ENCODE peak calls at places on chromosomes 2 and 18, in five cellular contexts. W is AG10803, K is psoas muscle, E is endothelial cell of umbilical vein, M is Peyer's patch. R is an unnamed sample.

GRCh38 chr2:27020337-27020948 is 12.3 kb upstream of the TMEM214 start:
- DNase-seq in W (no peak), K (peak), E (peak), M (no peak), R (no peak)

GRCh38 chr2:192067631-192068030 is 127.1 kb downstream of the TMEFF2 start:
- DNase-seq in W (no peak), K (no peak), E (no peak), M (no peak), R (no peak)

GRCh38 chr2:215517391-215517790 is 81.5 kb upstream of the FN1 start:
- DNase-seq in W (peak), K (no peak), E (no peak), M (no peak), R (no peak)

GRCh38 chr2:86703704-86704370 is 16.3 kb upstream of the RMND5A start:
- DNase-seq in W (peak), K (peak), E (no peak), M (peak), R (no peak)

GRCh38 chr2:113700186-113700841 is 56.1 kb downstream of the SLC35F5 start:
- DNase-seq in W (no peak), K (no peak), E (no peak), M (no peak), R (peak)

GRCh38 chr2:112728384-112729175 is 7.8 kb downstream of the NT5DC4 start:
- DNase-seq in W (no peak), K (no peak), E (no peak), M (no peak), R (no peak)

GRCh38 chr2:169717691-169718063 is 16.0 kb upstream of the KLHL23 start:
- DNase-seq in W (no peak), K (no peak), E (no peak), M (no peak), R (no peak)

GRCh38 chr18:35777042-35777441 is 195.4 kb upstream of the RMP24 start:
- DNase-seq in W (no peak), K (no peak), E (no peak), M (no peak), R (no peak)

GRCh38 chr18:39558658-39559057 is 1993.1 kb upstream of the CELF4 start:
- DNase-seq in W (peak), K (no peak), E (no peak), M (no peak), R (no peak)

GRCh38 chr2:40957508-40957907 is 505.6 kb upstream of the SLC8A1 start:
- DNase-seq in W (no peak), K (no peak), E (peak), M (no peak), R (no peak)

GRCh38 chr2:234679766-234680687 is 183.1 kb upstream of the ARL4C start:
- DNase-seq in W (peak), K (peak), E (peak), M (no peak), R (no peak)

GRCh38 chr2:58052978-58053377 is 6.4 kb downstream of the VRK2 start:
- DNase-seq in W (no peak), K (no peak), E (no peak), M (no peak), R (no peak)

GRCh38 chr2:27494944-27495554 is at the start of gene FNDC4:
- DNase-seq in W (peak), K (peak), E (peak), M (peak), R (no peak)

GRCh38 chr2:53087282-53087882 is 680.2 kb upstream of the CHAC2 start:
- DNase-seq in W (peak), K (no peak), E (peak), M (no peak), R (no peak)

GRCh38 chr2:181959508-181959907 is 26.1 kb upstream of the PPP1R1C start:
- DNase-seq in W (no peak), K (no peak), E (peak), M (no peak), R (no peak)

GRCh38 chr2:65298089-65298488 is 70.5 kb downstream of the ACTR2 start:
- DNase-seq in W (no peak), K (no peak), E (no peak), M (no peak), R (no peak)

GRCh38 chr18:54883816-54884604 is 55.7 kb downstream of the RAB27B start:
- DNase-seq in W (no peak), K (no peak), E (no peak), M (no peak), R (no peak)

GRCh38 chr18:67144342-67144741 is 372.2 kb downstream of the DSEL start:
- DNase-seq in W (no peak), K (no peak), E (no peak), M (no peak), R (no peak)

GRCh38 chr2:78845786-78846185 is 179.7 kb upstream of the REG3G start:
- DNase-seq in W (no peak), K (no peak), E (peak), M (no peak), R (no peak)

GRCh38 chr2:13581471-13581870 is 864.7 kb downstream of the TRIB2 start:
- DNase-seq in W (no peak), K (no peak), E (no peak), M (no peak), R (no peak)

GRCh38 chr18:75127143-75128021 is 81.6 kb downstream of the PTGR3 start:
- DNase-seq in W (no peak), K (no peak), E (no peak), M (peak), R (no peak)

GRCh38 chr2:156437272-156437671 is 1.1 kb downstream of the GPD2 start:
- DNase-seq in W (peak), K (peak), E (no peak), M (no peak), R (peak)

GRCh38 chr2:85034158-85034557 is 63.2 kb downstream of the KCMF1 start:
- DNase-seq in W (no peak), K (no peak), E (no peak), M (no peak), R (no peak)

GRCh38 chr2:199024224-199024623 is 433.5 kb downstream of the SATB2 start:
- DNase-seq in W (no peak), K (no peak), E (no peak), M (no peak), R (no peak)

GRCh38 chr2:18991177-18992168 is 366.9 kb downstream of the OSR1 start:
- DNase-seq in W (peak), K (no peak), E (peak), M (peak), R (no peak)

GRCh38 chr18:43279015-43279758 is 1.9 kb upstream of the SYT4 start:
- DNase-seq in W (peak), K (no peak), E (no peak), M (no peak), R (no peak)

GRCh38 chr2:120771556-120772208 is 36.0 kb downstream of the GLI2 start:
- DNase-seq in W (peak), K (peak), E (no peak), M (peak), R (no peak)

GRCh38 chr2:177758591-177759371 is 313.8 kb downstream of the PDE11A start:
- DNase-seq in W (peak), K (peak), E (peak), M (no peak), R (no peak)

GRCh38 chr2:11533278-11534077 is at the start of gene GREB1:
- DNase-seq in W (peak), K (no peak), E (no peak), M (no peak), R (no peak)

GRCh38 chr2:141863964-141864363 is 266.9 kb downstream of the LRP1B start:
- DNase-seq in W (no peak), K (no peak), E (no peak), M (no peak), R (no peak)

GRCh38 chr2:225773143-225773542 is 373.6 kb downstream of the NYAP2 start:
- DNase-seq in W (no peak), K (no peak), E (no peak), M (no peak), R (no peak)

GRCh38 chr18:73684651-73685050 is 463.0 kb downstream of the FBXO15 start:
- DNase-seq in W (no peak), K (no peak), E (no peak), M (no peak), R (no peak)

GRCh38 chr18:3032721-3033120 is 19.8 kb upstream of the LPIN2 start:
- DNase-seq in W (peak), K (no peak), E (no peak), M (no peak), R (no peak)

GRCh38 chr2:60998628-60999545 is 18.6 kb upstream of the PEX13 start:
- DNase-seq in W (peak), K (no peak), E (peak), M (no peak), R (no peak)

GRCh38 chr18:76376225-76376624 is 118.8 kb downstream of the ZNF516 start:
- DNase-seq in W (no peak), K (no peak), E (no peak), M (no peak), R (no peak)

GRCh38 chr18:62844850-62845643 is 129.7 kb downstream of the PHLPP1 start:
- DNase-seq in W (no peak), K (no peak), E (no peak), M (no peak), R (peak)

GRCh38 chr2:36682562-36682961 is 13.9 kb upstream of the VIT start:
- DNase-seq in W (no peak), K (no peak), E (no peak), M (no peak), R (no peak)

GRCh38 chr18:6741290-6741689 is 11.8 kb downstream of the ARHGAP28 start:
- DNase-seq in W (peak), K (no peak), E (peak), M (no peak), R (no peak)

GRCh38 chr2:212814941-212815340 is 276.3 kb upstream of the ERBB4 start:
- DNase-seq in W (no peak), K (no peak), E (no peak), M (no peak), R (no peak)

GRCh38 chr2:26076001-26076587 is 42.2 kb downstream of the RAB10 start:
- DNase-seq in W (no peak), K (no peak), E (no peak), M (no peak), R (no peak)

DNA sequence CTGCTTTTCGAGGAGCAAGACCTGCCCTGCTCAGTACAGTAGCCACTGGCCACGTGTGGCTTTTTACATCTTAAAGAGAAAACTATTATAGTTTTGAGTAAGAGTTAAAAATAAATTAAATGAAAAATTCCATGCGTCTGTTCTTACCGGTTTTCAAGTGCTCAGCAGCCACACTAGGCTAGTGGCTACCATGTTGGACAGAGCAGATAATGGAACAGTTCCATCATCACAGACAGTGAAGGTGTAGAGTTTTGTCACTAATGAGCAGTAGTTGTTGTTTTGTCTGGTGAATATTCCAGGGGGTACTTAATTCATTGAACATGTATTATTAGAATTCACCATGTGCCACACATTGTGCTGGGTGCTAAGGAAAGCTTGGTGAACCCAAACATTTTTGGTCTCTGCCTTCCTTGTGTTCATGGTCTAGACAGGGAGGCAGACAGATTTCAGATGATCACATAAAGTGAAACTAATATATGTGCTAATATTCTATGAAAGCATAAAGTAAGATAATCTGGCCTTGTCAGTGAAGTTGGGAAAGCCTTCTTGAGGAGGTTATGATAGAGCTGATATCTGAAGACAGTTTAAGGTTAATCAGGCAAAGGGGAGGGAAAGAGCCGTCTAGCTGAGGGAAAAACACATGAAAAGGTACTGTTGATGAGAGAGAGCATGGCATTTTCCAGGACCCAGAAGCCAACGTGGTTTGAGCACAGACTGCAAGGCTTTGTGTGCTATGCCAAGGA is 1.4 kb downstream of the ALMS1 start:
- DNase-seq in W (no peak), K (no peak), E (no peak), M (no peak), R (no peak)
- H3K4me3 ChIP-seq in W (peak), K (peak), E (peak), M (peak), R (peak)

GRCh38 chr18:24413148-24413547 is 13.3 kb upstream of the IMPACT start:
- DNase-seq in W (peak), K (no peak), E (no peak), M (no peak), R (no peak)
- TF ChIP-seq CTCF in W (peak), K (no peak), E (no peak), M (peak), R (no peak)

GRCh38 chr18:500556-501405 is at the start of gene COLEC12:
- DNase-seq in W (peak), K (peak), E (no peak), M (no peak), R (no peak)
- H3K4me3 ChIP-seq in W (peak), K (peak), E (peak), M (peak), R (no peak)

GRCh38 chr18:61608306-61608705 is 275.1 kb downstream of the CDH20 start:
- DNase-seq in W (no peak), K (no peak), E (peak), M (no peak), R (no peak)

GRCh38 chr18:61606759-61607158 is 273.5 kb downstream of the CDH20 start:
- DNase-seq in W (peak), K (peak), E (peak), M (peak), R (no peak)

GRCh38 chr18:61609131-61609530 is 275.9 kb downstream of the CDH20 start:
- DNase-seq in W (peak), K (no peak), E (no peak), M (no peak), R (no peak)

GRCh38 chr18:61616111-61616610 is 276.6 kb downstream of the RNF152 start:
- DNase-seq in W (no peak), K (no peak), E (no peak), M (no peak), R (no peak)

DNA sequence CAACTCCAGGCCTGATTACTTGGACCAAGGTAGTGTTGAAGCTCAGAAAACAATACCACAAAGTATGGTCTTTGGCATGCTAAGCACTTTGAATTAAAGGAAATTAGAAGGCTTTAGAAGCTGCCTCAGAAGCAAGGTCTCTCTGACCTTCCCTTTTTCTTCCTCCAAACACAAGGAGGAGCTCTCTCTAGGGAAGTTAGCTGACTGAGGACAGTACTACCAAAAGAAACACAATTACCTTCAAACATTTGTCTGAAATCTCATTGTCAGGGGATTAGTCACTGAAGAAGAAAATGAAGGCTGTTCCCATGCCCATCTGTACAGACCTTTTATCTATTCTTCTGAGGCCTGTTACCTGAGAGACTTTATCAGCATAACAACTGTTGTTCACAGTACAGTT is 279.3 kb downstream of the CDH20 start:
- DNase-seq in W (no peak), K (no peak), E (no peak), M (no peak), R (no peak)
- TF ChIP-seq CTCF in W (peak), K (no peak), E (peak), M (peak), R (peak)

GRCh38 chr2:236934166-236934565 is 151.5 kb upstream of the COPS8 start:
- DNase-seq in W (no peak), K (no peak), E (no peak), M (no peak), R (no peak)

GRCh38 chr2:236933351-236933750 is 152.3 kb upstream of the COPS8 start:
- DNase-seq in W (no peak), K (no peak), E (no peak), M (no peak), R (no peak)

GRCh38 chr2:236932711-236933300 is 152.9 kb upstream of the COPS8 start:
- DNase-seq in W (no peak), K (no peak), E (no peak), M (no peak), R (no peak)

GRCh38 chr2:236928353-236929153 is 157.1 kb upstream of the COPS8 start:
- DNase-seq in W (no peak), K (no peak), E (peak), M (no peak), R (no peak)
- H3K4me3 ChIP-seq in W (peak), K (peak), E (peak), M (peak), R (peak)

DNA sequence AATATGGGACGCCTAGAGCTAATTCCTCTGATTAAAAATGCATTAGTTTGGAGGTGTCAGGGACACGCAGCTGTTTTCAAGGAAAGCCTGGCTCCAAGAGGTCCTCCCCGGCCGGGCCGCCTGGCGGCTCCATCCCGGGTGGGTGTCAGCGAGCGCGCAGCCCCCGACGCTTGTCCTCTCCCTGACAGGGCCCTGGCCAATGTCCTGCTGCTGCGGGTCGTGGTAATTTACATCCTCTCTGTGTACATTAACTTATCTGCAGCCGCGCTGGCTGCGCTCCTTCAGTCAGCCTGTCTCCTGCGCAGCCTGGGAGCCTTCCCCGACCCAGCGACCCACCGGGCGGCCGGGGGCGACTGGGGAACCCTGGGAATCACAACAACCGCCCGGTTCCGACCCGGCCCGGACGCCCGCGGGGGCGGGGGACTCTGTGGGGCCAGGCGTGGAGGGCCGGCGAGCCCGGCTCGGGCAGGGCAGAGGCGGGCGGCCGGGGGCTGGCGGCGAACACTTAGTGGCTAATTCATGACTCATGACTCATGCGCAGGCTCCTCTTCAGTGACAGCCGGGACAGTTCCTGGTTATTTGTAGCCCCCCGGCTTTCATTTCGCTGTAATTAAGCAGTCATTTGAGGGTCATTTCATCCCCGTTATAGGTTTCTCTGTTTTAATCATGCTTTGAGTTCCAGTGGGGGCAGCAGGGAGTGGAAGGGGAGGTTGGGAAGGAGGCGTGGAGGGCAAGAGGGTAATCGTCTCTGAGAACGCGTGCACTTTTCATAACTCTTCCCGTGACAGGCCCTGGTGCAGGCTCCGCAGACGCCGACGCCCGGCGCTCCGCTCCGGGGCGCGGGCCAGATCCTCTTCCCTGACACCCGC is 141.9 kb upstream of the CTAGE1 start:
- DNase-seq in W (peak), K (peak), E (peak), M (peak), R (no peak)
- TF ChIP-seq CTCF in W (peak), K (no peak), E (peak), M (peak), R (no peak)

GRCh38 chr18:48942554-48943261 is 8.1 kb downstream of the SMAD7 start:
- DNase-seq in W (peak), K (no peak), E (peak), M (no peak), R (no peak)

GRCh38 chr18:48942086-48942485 is 8.7 kb downstream of the SMAD7 start:
- DNase-seq in W (no peak), K (no peak), E (no peak), M (no peak), R (no peak)

GRCh38 chr18:48939368-48940097 is 11.2 kb downstream of the SMAD7 start:
- DNase-seq in W (peak), K (no peak), E (peak), M (no peak), R (no peak)

GRCh38 chr18:48941672-48942071 is 9.1 kb downstream of the SMAD7 start:
- DNase-seq in W (no peak), K (no peak), E (peak), M (no peak), R (no peak)

GRCh38 chr18:48940854-48941531 is 9.8 kb downstream of the SMAD7 start:
- DNase-seq in W (no peak), K (no peak), E (peak), M (no peak), R (peak)
- H3K4me3 ChIP-seq in W (no peak), K (peak), E (no peak), M (peak), R (no peak)

DNA sequence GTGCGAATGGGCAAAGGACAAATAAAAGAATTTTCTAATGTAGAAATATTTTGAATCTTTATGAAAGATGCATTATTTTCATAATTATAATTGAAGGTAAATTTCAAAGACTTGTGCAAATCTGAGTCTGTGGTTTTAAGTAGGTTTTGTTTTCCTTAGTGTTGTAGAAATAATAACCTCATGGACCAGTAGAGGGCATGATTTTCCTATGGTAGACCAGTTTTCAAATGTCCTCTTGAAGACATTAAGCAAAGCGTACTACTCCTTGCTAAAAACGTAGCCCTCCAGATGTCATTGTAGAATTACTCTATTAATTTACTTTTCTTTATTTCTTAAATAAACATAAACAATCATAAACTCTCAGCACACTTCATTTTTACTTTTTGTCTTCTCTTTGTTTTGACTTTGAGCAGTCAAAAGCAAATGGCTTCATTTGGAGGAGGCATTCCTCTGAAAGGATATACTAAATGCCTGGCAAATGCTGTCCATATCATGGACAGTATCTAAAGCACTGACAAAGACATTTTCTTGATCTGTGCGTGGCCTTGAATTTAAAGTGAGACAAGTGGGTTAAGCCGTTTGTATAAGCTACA is 85.8 kb upstream of the FAM237A start:
- DNase-seq in W (peak), K (no peak), E (peak), M (no peak), R (no peak)
- TF ChIP-seq CTCF in W (peak), K (peak), E (peak), M (peak), R (peak)

R was measured in GM06990.